ENCODE peak calls at places on chromosomes 13 and 19, in nine cellular contexts. One of them, this sample, is unnamed.

GRCh38 chr13:104098421-104098820 is 1032.2 kb upstream of the SLC10A2 start:
- DNase-seq in stimulated activated CD8-positive, alpha-beta memory T cell treated with anti-CD3 and anti-CD28 coated beads, Interleukin-12 subunit alpha, Interleukin-12 subunit beta, amount 100 ng/mL, for 1 hour: no peak
- DNase-seq in left cardiac atrium: no peak
- DNase-seq in amygdala: no peak
- DNase-seq in GM20000: no peak
- DNase-seq in activated CD4-positive, alpha-beta T cell treated with anti-CD3 and anti-CD28 coated beads, Interleukin-2, amount 50 U/mL, for 24 hours: no peak
- DNase-seq in islet precursor cell: no peak
- DNase-seq in EL: no peak
- DNase-seq in effector memory CD4-positive, alpha-beta T cell: no peak
- DNase-seq in this sample: no peak

GRCh38 chr19:16023558-16023915 is 52.8 kb upstream of the TPM4 start:
- DNase-seq in amygdala: no peak
- DNase-seq in left cardiac atrium: no peak
- DNase-seq in GM20000: no peak
- DNase-seq in activated CD4-positive, alpha-beta T cell treated with anti-CD3 and anti-CD28 coated beads, Interleukin-2, amount 50 U/mL, for 24 hours: no peak
- DNase-seq in effector memory CD4-positive, alpha-beta T cell: no peak
- DNase-seq in islet precursor cell: no peak
- DNase-seq in stimulated activated CD8-positive, alpha-beta memory T cell treated with anti-CD3 and anti-CD28 coated beads, Interleukin-12 subunit alpha, Interleukin-12 subunit beta, amount 100 ng/mL, for 1 hour: no peak
- DNase-seq in EL: no peak
- DNase-seq in this sample: no peak

GRCh38 chr19:50332264-50333038 is 3.3 kb upstream of the KCNC3 start:
- DNase-seq in amygdala: no peak
- DNase-seq in EL: no peak
- DNase-seq in stimulated activated CD8-positive, alpha-beta memory T cell treated with anti-CD3 and anti-CD28 coated beads, Interleukin-12 subunit alpha, Interleukin-12 subunit beta, amount 100 ng/mL, for 1 hour: no peak
- DNase-seq in left cardiac atrium: no peak
- DNase-seq in effector memory CD4-positive, alpha-beta T cell: no peak
- DNase-seq in activated CD4-positive, alpha-beta T cell treated with anti-CD3 and anti-CD28 coated beads, Interleukin-2, amount 50 U/mL, for 24 hours: no peak
- DNase-seq in GM20000: peak
- DNase-seq in islet precursor cell: peak
- DNase-seq in this sample: no peak

GRCh38 chr13:99303863-99304521 is 3.2 kb downstream of the GPR183 start:
- DNase-seq in left cardiac atrium: peak
- DNase-seq in effector memory CD4-positive, alpha-beta T cell: peak
- DNase-seq in islet precursor cell: peak
- DNase-seq in GM20000: no peak
- DNase-seq in EL: no peak
- DNase-seq in activated CD4-positive, alpha-beta T cell treated with anti-CD3 and anti-CD28 coated beads, Interleukin-2, amount 50 U/mL, for 24 hours: peak
- DNase-seq in amygdala: no peak
- DNase-seq in stimulated activated CD8-positive, alpha-beta memory T cell treated with anti-CD3 and anti-CD28 coated beads, Interleukin-12 subunit alpha, Interleukin-12 subunit beta, amount 100 ng/mL, for 1 hour: no peak
- DNase-seq in this sample: peak

GRCh38 chr19:50432221-50432626 is 468 bp upstream of the MYBPC2 start:
- DNase-seq in amygdala: no peak
- DNase-seq in stimulated activated CD8-positive, alpha-beta memory T cell treated with anti-CD3 and anti-CD28 coated beads, Interleukin-12 subunit alpha, Interleukin-12 subunit beta, amount 100 ng/mL, for 1 hour: no peak
- DNase-seq in GM20000: no peak
- DNase-seq in left cardiac atrium: no peak
- DNase-seq in activated CD4-positive, alpha-beta T cell treated with anti-CD3 and anti-CD28 coated beads, Interleukin-2, amount 50 U/mL, for 24 hours: no peak
- DNase-seq in effector memory CD4-positive, alpha-beta T cell: no peak
- DNase-seq in islet precursor cell: no peak
- DNase-seq in EL: no peak
- DNase-seq in this sample: no peak

GRCh38 chr19:17001603-17002183 is 24.9 kb downstream of the CPAMD8 start:
- DNase-seq in islet precursor cell: no peak
- DNase-seq in effector memory CD4-positive, alpha-beta T cell: peak
- DNase-seq in left cardiac atrium: peak
- DNase-seq in activated CD4-positive, alpha-beta T cell treated with anti-CD3 and anti-CD28 coated beads, Interleukin-2, amount 50 U/mL, for 24 hours: peak
- DNase-seq in GM20000: no peak
- DNase-seq in EL: no peak
- DNase-seq in stimulated activated CD8-positive, alpha-beta memory T cell treated with anti-CD3 and anti-CD28 coated beads, Interleukin-12 subunit alpha, Interleukin-12 subunit beta, amount 100 ng/mL, for 1 hour: peak
- DNase-seq in amygdala: no peak
- DNase-seq in this sample: no peak

GRCh38 chr13:37106642-37107041 is 1.2 kb upstream of the CSNK1A1L start:
- DNase-seq in EL: no peak
- DNase-seq in effector memory CD4-positive, alpha-beta T cell: no peak
- DNase-seq in GM20000: no peak
- DNase-seq in amygdala: no peak
- DNase-seq in activated CD4-positive, alpha-beta T cell treated with anti-CD3 and anti-CD28 coated beads, Interleukin-2, amount 50 U/mL, for 24 hours: no peak
- DNase-seq in stimulated activated CD8-positive, alpha-beta memory T cell treated with anti-CD3 and anti-CD28 coated beads, Interleukin-12 subunit alpha, Interleukin-12 subunit beta, amount 100 ng/mL, for 1 hour: no peak
- DNase-seq in left cardiac atrium: no peak
- DNase-seq in islet precursor cell: no peak
- DNase-seq in this sample: no peak

GRCh38 chr13:80755925-80756324 is 415.0 kb upstream of the SPRY2 start:
- DNase-seq in GM20000: no peak
- DNase-seq in amygdala: peak
- DNase-seq in activated CD4-positive, alpha-beta T cell treated with anti-CD3 and anti-CD28 coated beads, Interleukin-2, amount 50 U/mL, for 24 hours: no peak
- DNase-seq in islet precursor cell: no peak
- DNase-seq in stimulated activated CD8-positive, alpha-beta memory T cell treated with anti-CD3 and anti-CD28 coated beads, Interleukin-12 subunit alpha, Interleukin-12 subunit beta, amount 100 ng/mL, for 1 hour: no peak
- DNase-seq in left cardiac atrium: no peak
- DNase-seq in effector memory CD4-positive, alpha-beta T cell: no peak
- DNase-seq in EL: no peak
- DNase-seq in this sample: no peak

GRCh38 chr13:28583661-28584091 is 75.3 kb upstream of the POMP start:
- DNase-seq in activated CD4-positive, alpha-beta T cell treated with anti-CD3 and anti-CD28 coated beads, Interleukin-2, amount 50 U/mL, for 24 hours: no peak
- DNase-seq in GM20000: no peak
- DNase-seq in islet precursor cell: peak
- DNase-seq in stimulated activated CD8-positive, alpha-beta memory T cell treated with anti-CD3 and anti-CD28 coated beads, Interleukin-12 subunit alpha, Interleukin-12 subunit beta, amount 100 ng/mL, for 1 hour: no peak
- DNase-seq in effector memory CD4-positive, alpha-beta T cell: no peak
- DNase-seq in amygdala: no peak
- DNase-seq in left cardiac atrium: no peak
- DNase-seq in EL: no peak
- DNase-seq in this sample: no peak

GRCh38 chr13:30371649-30372265 is 50.5 kb upstream of the UBE2L5 start:
- DNase-seq in activated CD4-positive, alpha-beta T cell treated with anti-CD3 and anti-CD28 coated beads, Interleukin-2, amount 50 U/mL, for 24 hours: peak
- DNase-seq in EL: peak
- DNase-seq in GM20000: peak
- DNase-seq in amygdala: no peak
- DNase-seq in stimulated activated CD8-positive, alpha-beta memory T cell treated with anti-CD3 and anti-CD28 coated beads, Interleukin-12 subunit alpha, Interleukin-12 subunit beta, amount 100 ng/mL, for 1 hour: no peak
- DNase-seq in left cardiac atrium: no peak
- DNase-seq in effector memory CD4-positive, alpha-beta T cell: peak
- DNase-seq in islet precursor cell: no peak
- DNase-seq in this sample: peak

GRCh38 chr19:11451942-11452813 is 16.7 kb downstream of the PRKCSH start:
- DNase-seq in amygdala: no peak
- DNase-seq in GM20000: peak
- DNase-seq in activated CD4-positive, alpha-beta T cell treated with anti-CD3 and anti-CD28 coated beads, Interleukin-2, amount 50 U/mL, for 24 hours: no peak
- DNase-seq in left cardiac atrium: no peak
- DNase-seq in effector memory CD4-positive, alpha-beta T cell: no peak
- DNase-seq in EL: no peak
- DNase-seq in stimulated activated CD8-positive, alpha-beta memory T cell treated with anti-CD3 and anti-CD28 coated beads, Interleukin-12 subunit alpha, Interleukin-12 subunit beta, amount 100 ng/mL, for 1 hour: no peak
- DNase-seq in islet precursor cell: no peak
- DNase-seq in this sample: no peak

GRCh38 chr19:19528721-19529490 is at the start of gene YJEFN3:
- DNase-seq in left cardiac atrium: no peak
- DNase-seq in GM20000: no peak
- DNase-seq in activated CD4-positive, alpha-beta T cell treated with anti-CD3 and anti-CD28 coated beads, Interleukin-2, amount 50 U/mL, for 24 hours: no peak
- DNase-seq in amygdala: peak
- DNase-seq in stimulated activated CD8-positive, alpha-beta memory T cell treated with anti-CD3 and anti-CD28 coated beads, Interleukin-12 subunit alpha, Interleukin-12 subunit beta, amount 100 ng/mL, for 1 hour: no peak
- DNase-seq in effector memory CD4-positive, alpha-beta T cell: no peak
- DNase-seq in EL: no peak
- DNase-seq in islet precursor cell: peak
- DNase-seq in this sample: no peak

GRCh38 chr19:19213822-19214558 is 2.2 kb downstream of the NCAN start:
- DNase-seq in stimulated activated CD8-positive, alpha-beta memory T cell treated with anti-CD3 and anti-CD28 coated beads, Interleukin-12 subunit alpha, Interleukin-12 subunit beta, amount 100 ng/mL, for 1 hour: no peak
- DNase-seq in activated CD4-positive, alpha-beta T cell treated with anti-CD3 and anti-CD28 coated beads, Interleukin-2, amount 50 U/mL, for 24 hours: no peak
- DNase-seq in effector memory CD4-positive, alpha-beta T cell: no peak
- DNase-seq in islet precursor cell: no peak
- DNase-seq in EL: no peak
- DNase-seq in amygdala: no peak
- DNase-seq in GM20000: no peak
- DNase-seq in left cardiac atrium: no peak
- DNase-seq in this sample: no peak

GRCh38 chr13:45678282-45678681 is 23.8 kb upstream of the CBY2 start:
- DNase-seq in effector memory CD4-positive, alpha-beta T cell: no peak
- DNase-seq in islet precursor cell: no peak
- DNase-seq in stimulated activated CD8-positive, alpha-beta memory T cell treated with anti-CD3 and anti-CD28 coated beads, Interleukin-12 subunit alpha, Interleukin-12 subunit beta, amount 100 ng/mL, for 1 hour: no peak
- DNase-seq in GM20000: no peak
- DNase-seq in EL: no peak
- DNase-seq in left cardiac atrium: no peak
- DNase-seq in activated CD4-positive, alpha-beta T cell treated with anti-CD3 and anti-CD28 coated beads, Interleukin-2, amount 50 U/mL, for 24 hours: no peak
- DNase-seq in amygdala: no peak
- DNase-seq in this sample: no peak

GRCh38 chr19:5690955-5691204 is 785 bp downstream of the RPL36 start:
- DNase-seq in GM20000: no peak
- DNase-seq in effector memory CD4-positive, alpha-beta T cell: no peak
- DNase-seq in stimulated activated CD8-positive, alpha-beta memory T cell treated with anti-CD3 and anti-CD28 coated beads, Interleukin-12 subunit alpha, Interleukin-12 subunit beta, amount 100 ng/mL, for 1 hour: no peak
- DNase-seq in EL: no peak
- DNase-seq in amygdala: no peak
- DNase-seq in left cardiac atrium: no peak
- DNase-seq in activated CD4-positive, alpha-beta T cell treated with anti-CD3 and anti-CD28 coated beads, Interleukin-2, amount 50 U/mL, for 24 hours: no peak
- DNase-seq in islet precursor cell: no peak
- DNase-seq in this sample: peak

GRCh38 chr19:6802336-6803035 is 30.0 kb downstream of the VAV1 start:
- DNase-seq in stimulated activated CD8-positive, alpha-beta memory T cell treated with anti-CD3 and anti-CD28 coated beads, Interleukin-12 subunit alpha, Interleukin-12 subunit beta, amount 100 ng/mL, for 1 hour: peak
- DNase-seq in islet precursor cell: no peak
- DNase-seq in GM20000: peak
- DNase-seq in effector memory CD4-positive, alpha-beta T cell: peak
- DNase-seq in left cardiac atrium: peak
- DNase-seq in activated CD4-positive, alpha-beta T cell treated with anti-CD3 and anti-CD28 coated beads, Interleukin-2, amount 50 U/mL, for 24 hours: peak
- DNase-seq in amygdala: no peak
- DNase-seq in EL: peak
- DNase-seq in this sample: peak

GRCh38 chr13:93769126-93769525 is 542.5 kb downstream of the GPC6 start:
- DNase-seq in left cardiac atrium: no peak
- DNase-seq in activated CD4-positive, alpha-beta T cell treated with anti-CD3 and anti-CD28 coated beads, Interleukin-2, amount 50 U/mL, for 24 hours: no peak
- DNase-seq in GM20000: no peak
- DNase-seq in islet precursor cell: no peak
- DNase-seq in amygdala: no peak
- DNase-seq in EL: no peak
- DNase-seq in effector memory CD4-positive, alpha-beta T cell: no peak
- DNase-seq in stimulated activated CD8-positive, alpha-beta memory T cell treated with anti-CD3 and anti-CD28 coated beads, Interleukin-12 subunit alpha, Interleukin-12 subunit beta, amount 100 ng/mL, for 1 hour: no peak
- DNase-seq in this sample: no peak

GRCh38 chr13:36431204-36432105 is 840 bp upstream of the CCNA1 start:
- DNase-seq in left cardiac atrium: peak
- DNase-seq in activated CD4-positive, alpha-beta T cell treated with anti-CD3 and anti-CD28 coated beads, Interleukin-2, amount 50 U/mL, for 24 hours: no peak
- DNase-seq in GM20000: peak
- DNase-seq in islet precursor cell: peak
- DNase-seq in amygdala: no peak
- DNase-seq in EL: no peak
- DNase-seq in stimulated activated CD8-positive, alpha-beta memory T cell treated with anti-CD3 and anti-CD28 coated beads, Interleukin-12 subunit alpha, Interleukin-12 subunit beta, amount 100 ng/mL, for 1 hour: no peak
- DNase-seq in effector memory CD4-positive, alpha-beta T cell: no peak
- DNase-seq in this sample: no peak

GRCh38 chr13:94188173-94188869 is 291.2 kb downstream of the DCT start:
- DNase-seq in EL: no peak
- DNase-seq in left cardiac atrium: no peak
- DNase-seq in islet precursor cell: no peak
- DNase-seq in GM20000: no peak
- DNase-seq in amygdala: no peak
- DNase-seq in effector memory CD4-positive, alpha-beta T cell: no peak
- DNase-seq in activated CD4-positive, alpha-beta T cell treated with anti-CD3 and anti-CD28 coated beads, Interleukin-2, amount 50 U/mL, for 24 hours: no peak
- DNase-seq in stimulated activated CD8-positive, alpha-beta memory T cell treated with anti-CD3 and anti-CD28 coated beads, Interleukin-12 subunit alpha, Interleukin-12 subunit beta, amount 100 ng/mL, for 1 hour: no peak
- DNase-seq in this sample: no peak

GRCh38 chr19:38057954-38058690 is 151.1 kb downstream of the SIPA1L3 start:
- DNase-seq in islet precursor cell: no peak
- DNase-seq in EL: no peak
- DNase-seq in amygdala: no peak
- DNase-seq in effector memory CD4-positive, alpha-beta T cell: no peak
- DNase-seq in activated CD4-positive, alpha-beta T cell treated with anti-CD3 and anti-CD28 coated beads, Interleukin-2, amount 50 U/mL, for 24 hours: no peak
- DNase-seq in stimulated activated CD8-positive, alpha-beta memory T cell treated with anti-CD3 and anti-CD28 coated beads, Interleukin-12 subunit alpha, Interleukin-12 subunit beta, amount 100 ng/mL, for 1 hour: no peak
- DNase-seq in left cardiac atrium: no peak
- DNase-seq in GM20000: no peak
- DNase-seq in this sample: peak

This sample was measured in transverse colon.